ENCODE peak calls at places on chromosomes 12 and 14, in four cellular contexts. W is GM12878, G is K562, P is HepG2. M is an unnamed sample.

GRCh38 chr14:50835280-50835679 is 4.3 kb upstream of the NIN start:
- DNase-seq in W (peak), G (no peak), P (peak), M (no peak)

GRCh38 chr12:3551386-3551785 is 60.4 kb downstream of the PRMT8 start:
- DNase-seq in W (no peak), G (no peak), P (no peak), M (no peak)

GRCh38 chr12:1217191-1217949 is 226.3 kb downstream of the ERC1 start:
- DNase-seq in W (no peak), G (no peak), P (no peak), M (no peak)

GRCh38 chr12:40224439-40225291 is at the start of gene LRRK2:
- DNase-seq in W (no peak), G (peak), P (no peak), M (peak)

GRCh38 chr12:116123511-116124258 is 153.8 kb downstream of the MED13L start:
- DNase-seq in W (no peak), G (peak), P (no peak), M (peak)

GRCh38 chr14:84090837-84091236 is 1439.1 kb upstream of the FLRT2 start:
- DNase-seq in W (no peak), G (no peak), P (no peak), M (no peak)

GRCh38 chr14:86221755-86222154 is 691.8 kb downstream of the FLRT2 start:
- DNase-seq in W (no peak), G (no peak), P (no peak), M (no peak)

GRCh38 chr12:104136577-104136976 is 1.4 kb downstream of the NFYB start:
- DNase-seq in W (no peak), G (no peak), P (no peak), M (no peak)

GRCh38 chr12:30043151-30043550 is 259.4 kb upstream of the TMTC1 start:
- DNase-seq in W (no peak), G (no peak), P (no peak), M (no peak)

GRCh38 chr12:124395284-124395752 is 100.4 kb downstream of the RFLNA start:
- DNase-seq in W (no peak), G (no peak), P (no peak), M (no peak)

GRCh38 chr12:55188974-55189556 is 31.8 kb upstream of the OR10A7 start:
- DNase-seq in W (peak), G (peak), P (peak), M (peak)

GRCh38 chr12:34333337-34333736 is 311.0 kb downstream of the ALG10 start:
- DNase-seq in W (no peak), G (peak), P (no peak), M (peak)

GRCh38 chr12:54991992-54992377 is 7.4 kb upstream of the TESPA1 start:
- DNase-seq in W (no peak), G (no peak), P (no peak), M (no peak)

GRCh38 chr12:28585146-28585545 is 394.9 kb downstream of the CCDC91 start:
- DNase-seq in W (no peak), G (no peak), P (no peak), M (no peak)

GRCh38 chr12:91651728-91652127 is 469.1 kb upstream of the DCN start:
- DNase-seq in W (no peak), G (no peak), P (no peak), M (no peak)

GRCh38 chr14:23154876-23155587 is 28.4 kb downstream of the SLC7A8 start:
- DNase-seq in W (no peak), G (peak), P (no peak), M (no peak)

GRCh38 chr14:20626274-20626673 is 15.2 kb downstream of the OR6S1 start:
- DNase-seq in W (no peak), G (no peak), P (no peak), M (no peak)

GRCh38 chr12:120264511-120265202 is 873 bp downstream of the PXN start:
- DNase-seq in W (no peak), G (no peak), P (no peak), M (no peak)

GRCh38 chr14:53929871-53930685 is 26.5 kb downstream of the BMP4 start:
- DNase-seq in W (no peak), G (peak), P (no peak), M (no peak)
- TF ChIP-seq FOXM1 in W (no peak), G (no peak), P (no peak), M (no peak)

DNA sequence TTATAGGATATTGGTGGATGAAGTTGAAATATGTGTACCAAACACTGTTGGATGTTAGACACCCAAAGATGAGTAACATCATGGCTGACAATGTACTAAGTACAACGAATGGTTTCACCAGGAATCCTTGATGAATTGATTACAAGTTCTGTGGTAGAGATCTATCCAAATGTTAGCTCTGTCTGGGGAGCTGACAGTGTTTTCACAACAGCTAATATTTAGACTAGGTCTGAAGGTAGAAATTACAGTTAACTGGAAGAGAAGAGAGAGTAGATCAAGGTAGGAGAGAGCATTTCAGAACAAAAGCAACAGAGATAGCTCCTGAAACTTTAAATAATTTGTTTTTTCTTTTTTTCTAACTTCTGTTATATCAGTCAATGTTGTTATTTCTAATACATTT is 44.9 kb downstream of the DERA start:
- DNase-seq in W (no peak), G (no peak), P (no peak), M (no peak)
- TF ChIP-seq BHLHE40 in W (no peak), G (no peak), P (no peak), M (no peak)

DNA sequence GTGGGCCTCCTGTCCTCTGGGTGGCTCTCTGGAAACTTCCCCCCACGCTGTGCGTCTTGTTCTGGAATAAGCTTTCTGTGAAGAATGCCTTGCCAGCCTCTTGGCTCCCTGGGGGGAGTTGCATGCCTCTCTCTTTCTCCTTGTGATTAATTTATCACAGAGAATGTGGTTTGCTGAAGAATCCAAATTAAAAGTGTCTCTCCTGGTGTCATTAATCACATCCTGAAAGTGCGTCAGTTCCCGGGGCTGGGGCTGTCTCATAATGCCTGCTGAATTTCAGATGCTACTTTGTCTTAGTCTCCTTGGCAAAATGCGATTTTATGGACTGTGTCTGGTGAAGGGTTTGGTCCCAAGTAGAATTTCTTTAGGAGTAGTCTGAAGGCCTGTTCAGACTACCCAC is 787.7 kb upstream of the TMEM132C start:
- DNase-seq in W (no peak), G (no peak), P (no peak), M (no peak)
- TF ChIP-seq SP1 in W (no peak), G (no peak), P (no peak), M (no peak)

GRCh38 chr14:69880051-69880487 is 853 bp downstream of the SMOC1 start:
- DNase-seq in W (no peak), G (no peak), P (peak), M (peak)

GRCh38 chr14:69880851-69881250 is 1.6 kb downstream of the SMOC1 start:
- DNase-seq in W (no peak), G (no peak), P (no peak), M (peak)

GRCh38 chr14:69877492-69877891 is 1.7 kb upstream of the SMOC1 start:
- DNase-seq in W (no peak), G (peak), P (no peak), M (peak)

GRCh38 chr14:69878251-69878650 is 965 bp upstream of the SMOC1 start:
- DNase-seq in W (no peak), G (no peak), P (no peak), M (no peak)

DNA sequence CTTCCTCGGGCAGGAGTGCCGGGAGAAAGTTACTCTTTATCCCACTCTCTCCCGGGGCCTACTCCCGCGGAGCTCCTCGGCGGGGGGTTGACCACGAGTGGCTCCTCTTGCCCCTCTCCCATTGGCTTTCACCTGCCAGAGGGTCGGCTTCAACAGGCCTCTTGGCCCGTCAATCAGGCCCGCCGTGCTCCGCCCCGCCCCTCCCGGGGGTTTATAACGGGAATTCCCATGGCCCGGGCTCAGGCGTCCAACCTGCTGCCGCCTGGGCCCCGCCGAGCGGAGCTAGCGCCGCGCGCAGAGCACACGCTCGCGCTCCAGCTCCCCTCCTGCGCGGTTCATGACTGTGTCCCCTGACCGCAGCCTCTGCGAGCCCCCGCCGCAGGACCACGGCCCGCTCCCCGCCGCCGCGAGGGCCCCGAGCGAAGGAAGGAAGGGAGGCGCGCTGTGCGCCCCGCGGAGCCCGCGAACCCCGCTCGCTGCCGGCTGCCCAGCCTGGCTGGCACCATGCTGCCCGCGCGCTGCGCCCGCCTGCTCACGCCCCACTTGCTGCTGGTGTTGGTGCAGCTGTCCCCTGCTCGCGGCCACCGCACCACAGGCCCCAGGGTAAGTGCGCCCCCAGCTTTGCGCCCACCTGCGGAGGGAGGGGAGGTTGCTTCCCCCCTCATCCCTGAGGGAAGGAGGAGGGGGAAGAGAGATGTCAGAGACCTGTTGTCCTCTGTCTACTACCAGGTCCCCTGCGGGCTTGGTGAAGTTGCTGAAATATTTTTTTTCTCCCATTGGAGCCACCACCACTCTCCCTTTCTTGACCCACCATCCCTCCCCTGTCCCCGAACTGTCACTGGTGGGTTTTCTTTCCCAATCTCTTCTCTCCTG is at the start of gene SMOC1:
- DNase-seq in W (no peak), G (peak), P (peak), M (peak)
- TF ChIP-seq FOXM1 in W (no peak), G (no peak), P (no peak), M (no peak)

DNA sequence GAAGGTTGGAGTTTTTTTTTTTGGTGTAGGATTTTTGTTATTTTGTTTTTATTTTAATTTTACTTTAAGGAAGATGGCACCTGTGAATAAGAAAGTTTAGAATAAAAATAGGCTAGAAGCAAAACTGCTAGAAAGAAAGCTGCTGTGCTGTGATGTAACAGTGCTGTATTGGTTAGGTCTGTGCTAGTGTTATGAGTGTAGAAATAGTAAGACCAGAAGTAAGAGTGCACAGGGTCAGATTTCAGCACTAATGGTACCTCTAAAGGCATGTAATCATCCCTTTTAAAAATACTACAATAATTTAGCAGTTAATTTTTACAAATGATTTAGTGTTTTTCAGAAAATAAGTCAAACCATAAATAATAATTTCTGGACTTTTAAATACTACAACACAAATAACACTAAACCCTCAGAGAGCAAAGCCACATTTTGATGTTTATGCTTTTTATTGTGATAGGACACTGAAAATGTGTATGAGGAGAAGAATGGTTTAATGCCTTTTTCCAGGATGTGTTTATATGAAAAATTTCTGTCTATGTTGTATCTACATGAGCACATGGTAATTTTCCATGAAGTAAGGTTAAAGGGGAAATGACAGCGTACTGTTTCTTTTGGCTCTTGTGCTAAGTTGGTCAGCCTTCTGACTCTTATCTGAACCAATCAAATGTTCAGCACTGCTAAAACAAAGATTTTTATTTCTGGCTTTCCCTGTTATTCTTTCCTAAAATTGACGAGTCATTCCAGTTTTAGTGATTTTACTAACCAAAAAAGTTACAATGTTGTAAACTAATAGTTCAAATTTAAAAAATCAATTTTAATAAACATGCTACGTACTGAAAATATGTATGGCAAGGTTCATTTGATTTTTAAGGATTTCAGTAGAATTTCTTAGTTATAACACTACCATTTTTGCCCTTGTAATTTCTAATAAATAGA is 96.1 kb downstream of the PPHLN1 start:
- DNase-seq in W (peak), G (peak), P (no peak), M (no peak)
- TF ChIP-seq BHLHE40 in W (no peak), G (no peak), P (no peak), M (no peak)

DNA sequence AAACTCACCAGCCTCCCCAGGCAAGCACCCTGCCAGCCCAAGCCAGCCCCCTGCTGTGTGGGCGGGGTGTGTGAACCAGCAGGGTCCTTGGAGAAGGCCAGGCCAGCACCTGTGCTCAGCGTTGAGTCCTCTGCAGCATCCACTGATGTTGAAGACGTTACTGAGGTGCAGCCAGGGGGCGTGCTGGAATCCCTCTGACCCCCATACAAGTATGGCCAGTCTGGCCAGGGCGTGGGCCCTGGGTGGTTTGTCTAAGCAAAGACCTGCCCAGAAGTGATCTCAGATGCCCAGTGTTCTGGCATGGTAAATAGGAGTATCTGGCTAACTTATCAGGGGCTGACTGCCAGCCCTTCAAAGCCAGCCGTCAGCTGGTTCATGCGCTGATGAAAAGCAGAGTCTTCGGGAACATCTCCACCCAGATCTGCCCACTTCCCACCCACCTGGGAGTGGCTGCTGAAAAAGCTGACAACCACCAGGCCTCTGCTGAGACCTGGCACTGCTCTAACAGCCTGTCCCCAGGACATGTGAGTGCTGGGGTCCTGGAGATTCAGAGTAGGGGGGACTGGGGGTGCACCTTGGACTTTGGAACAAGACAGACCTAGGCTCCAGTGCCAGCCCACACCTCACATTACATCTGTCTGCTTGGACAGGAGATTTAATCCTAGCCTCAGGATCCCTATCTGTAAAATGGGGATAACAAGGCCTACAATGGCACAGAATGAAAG is 41.1 kb downstream of the ACTN1 start:
- DNase-seq in W (no peak), G (no peak), P (no peak), M (no peak)
- TF ChIP-seq SP1 in W (no peak), G (no peak), P (no peak), M (no peak)

M was measured in HEK293T.